ENCODE peak calls at places on chromosomes 2 and 18, in six cellular contexts. L is stimulated activated naive CD4-positive, alpha-beta T cell; O is AG10803; Z is lung microvascular endothelial cell; J is HFFc6; Y is right cardiac atrium. I is an unnamed sample.

GRCh38 chr2:118841450-118841827 is 6.0 kb downstream of the EN1 start:
- DNase-seq in O (no peak), L (no peak), J (no peak), Y (no peak), Z (no peak), I (no peak)

GRCh38 chr2:233966388-233966787 is 49.2 kb downstream of the TRPM8 start:
- DNase-seq in O (peak; percentile 31), J (peak; percentile 21), L (no peak), Y (no peak), Z (no peak), I (peak; percentile 80)

GRCh38 chr2:205438241-205438640 is 244.1 kb upstream of the NRP2 start:
- DNase-seq in J (peak; percentile 37), L (no peak), Y (no peak), O (peak; percentile 34), Z (no peak), I (no peak)

GRCh38 chr2:33077316-33077715 is 130.6 kb downstream of the LTBP1 start:
- DNase-seq in O (no peak), Y (no peak), L (no peak), Z (no peak), J (no peak), I (no peak)

GRCh38 chr2:31812051-31812798 is 198.6 kb downstream of the MEMO1 start:
- DNase-seq in O (no peak), Z (no peak), J (peak; percentile 50), Y (no peak), L (no peak), I (no peak)

GRCh38 chr2:72770879-72771461 is 54.9 kb downstream of the EXOC6B start:
- DNase-seq in Z (peak; percentile 85), L (peak; percentile 45), O (peak; percentile 69), J (peak; percentile 63), Y (no peak), I (peak; percentile 65)

GRCh38 chr2:160751021-160751420 is 257.4 kb upstream of the RBMS1 start:
- DNase-seq in L (no peak), O (peak; percentile 65), Y (no peak), Z (no peak), J (peak; percentile 36), I (no peak)

GRCh38 chr2:145597809-145598208 is 1077.9 kb upstream of the ZEB2 start:
- DNase-seq in J (no peak), L (no peak), Z (no peak), Y (no peak), O (peak; percentile 81), I (no peak)

GRCh38 chr2:15383695-15384350 is 177.3 kb downstream of the NBAS start:
- DNase-seq in Y (no peak), O (no peak), L (no peak), J (no peak), Z (no peak), I (no peak)

GRCh38 chr2:19876751-19877150 is 25.0 kb downstream of the TTC32 start:
- DNase-seq in O (no peak), L (no peak), Y (no peak), J (no peak), Z (no peak), I (no peak)

GRCh38 chr2:56286936-56287335 is 103.1 kb downstream of the CCDC85A start:
- DNase-seq in L (no peak), Z (no peak), Y (no peak), J (no peak), O (peak; percentile 43), I (no peak)

GRCh38 chr2:44102790-44103642 is 65.7 kb upstream of the PPM1B start:
- DNase-seq in L (no peak), Z (no peak), J (no peak), O (peak; percentile 13), Y (no peak), I (no peak)

GRCh38 chr2:230668184-230668938 is 44.3 kb upstream of the CAB39 start:
- DNase-seq in L (no peak), J (no peak), O (no peak), Z (no peak), Y (peak; percentile 32), I (no peak)

GRCh38 chr2:72198532-72199241 is 51.0 kb upstream of the CYP26B1 start:
- DNase-seq in O (peak; percentile 78), Z (peak; percentile 13), Y (peak; percentile 18), J (peak; percentile 50), L (no peak), I (no peak)

GRCh38 chr2:181376999-181377398 is 80.2 kb upstream of the ITGA4 start:
- DNase-seq in J (no peak), Y (no peak), Z (no peak), O (peak; percentile 36), L (no peak), I (no peak)

GRCh38 chr18:79523738-79524180 is 128.0 kb downstream of the NFATC1 start:
- DNase-seq in J (no peak), L (peak; percentile 75), Y (no peak), Z (peak; percentile 92), O (no peak), I (no peak)

GRCh38 chr2:123434681-123435080 is 590.4 kb upstream of the CNTNAP5 start:
- DNase-seq in J (no peak), L (no peak), Y (no peak), Z (no peak), O (no peak), I (no peak)

GRCh38 chr2:160270571-160271113 is 70.6 kb upstream of the ITGB6 start:
- DNase-seq in Y (no peak), Z (no peak), L (peak; percentile 1), O (peak; percentile 67), J (peak; percentile 62), I (no peak)

GRCh38 chr2:128386066-128386465 is 67.4 kb upstream of the HS6ST1 start:
- DNase-seq in L (no peak), J (no peak), O (no peak), Y (no peak), Z (no peak), I (no peak)

GRCh38 chr18:29154758-29155725 is 978.1 kb upstream of the CDH2 start:
- DNase-seq in L (no peak), Y (no peak), J (peak; percentile 96), Z (peak; percentile 82), O (peak; percentile 94), I (no peak)

GRCh38 chr2:237927986-237928385 is 38.8 kb upstream of the UBE2F start:
- DNase-seq in J (no peak), Y (no peak), O (no peak), Z (no peak), L (no peak), I (no peak)

GRCh38 chr18:28607991-28608390 is 431.1 kb upstream of the CDH2 start:
- DNase-seq in L (no peak), J (no peak), O (peak; percentile 5), Z (no peak), Y (no peak), I (no peak)

GRCh38 chr18:73697395-73697794 is 450.2 kb downstream of the FBXO15 start:
- DNase-seq in O (no peak), J (no peak), Y (no peak), L (no peak), Z (no peak), I (no peak)

GRCh38 chr2:103401621-103402020 is 639.8 kb downstream of the TMEM182 start:
- DNase-seq in O (no peak), Y (peak; percentile 49), Z (no peak), L (no peak), J (no peak), I (no peak)

GRCh38 chr2:42567389-42567788 is 1.0 kb upstream of the MTA3 start:
- DNase-seq in Y (no peak), Z (no peak), J (peak; percentile 37), O (peak; percentile 83), L (no peak), I (no peak)

GRCh38 chr2:200700856-200701255 is 110.9 kb upstream of the BZW1 start:
- DNase-seq in O (peak; percentile 66), J (no peak), L (no peak), Z (no peak), Y (no peak), I (no peak)

GRCh38 chr2:230161180-230161579 is 58.6 kb downstream of the SP110 start:
- DNase-seq in Z (no peak), O (peak; percentile 35), J (peak; percentile 65), L (no peak), Y (no peak), I (peak; percentile 79)

GRCh38 chr18:8229040-8229439 is 380.2 kb upstream of the RAB12 start:
- DNase-seq in J (no peak), L (no peak), Y (no peak), O (no peak), Z (no peak), I (no peak)

GRCh38 chr18:9577361-9577760 is 37.0 kb downstream of the PPP4R1 start:
- DNase-seq in O (peak; percentile 13), J (no peak), Y (no peak), L (no peak), Z (no peak), I (no peak)

GRCh38 chr2:189409136-189409535 is 32.1 kb upstream of the WDR75 start:
- DNase-seq in Y (no peak), L (no peak), J (peak; percentile 16), O (no peak), Z (no peak), I (no peak)